ENCODE peak calls at places on chromosome 10, in nine cellular contexts. One of them, this sample, is unnamed.
A peak's percentile ranks its signal among the peaks of the same experiment; 100 is the strongest.

GRCh38 chr10:90732581-90732980 is 125.3 kb downstream of the HTR7 start:
- DNase-seq in GM13977: no peak
- DNase-seq in coronary artery: no peak
- DNase-seq in A549: no peak
- DNase-seq in heart left ventricle: no peak
- DNase-seq in AG09319: no peak
- DNase-seq in neural progenitor cell: no peak
- DNase-seq in GM20000: no peak
- DNase-seq in MCF 10A: no peak
- DNase-seq in this sample: no peak

GRCh38 chr10:23331567-23332290 is 12.9 kb downstream of the C10orf67 start:
- DNase-seq in GM13977: no peak
- DNase-seq in coronary artery: no peak
- DNase-seq in heart left ventricle: no peak
- DNase-seq in neural progenitor cell: no peak
- DNase-seq in AG09319: no peak
- DNase-seq in A549: no peak
- DNase-seq in MCF 10A: peak; percentile 88
- DNase-seq in GM20000: no peak
- DNase-seq in this sample: no peak

GRCh38 chr10:30553625-30554442 is 75.7 kb downstream of the LYZL2 start:
- DNase-seq in GM13977: no peak
- DNase-seq in neural progenitor cell: peak; percentile 30
- DNase-seq in coronary artery: no peak
- DNase-seq in MCF 10A: no peak
- DNase-seq in AG09319: peak; percentile 25
- DNase-seq in A549: peak; percentile 41
- DNase-seq in heart left ventricle: peak; percentile 84
- DNase-seq in GM20000: no peak
- DNase-seq in this sample: no peak

GRCh38 chr10:110356628-110357245 is 52.0 kb upstream of the SMNDC1 start:
- DNase-seq in MCF 10A: peak; percentile 89
- DNase-seq in coronary artery: no peak
- DNase-seq in GM20000: peak; percentile 84
- DNase-seq in GM13977: peak; percentile 85
- DNase-seq in neural progenitor cell: no peak
- DNase-seq in heart left ventricle: no peak
- DNase-seq in AG09319: peak; percentile 20
- DNase-seq in A549: no peak
- DNase-seq in this sample: peak; percentile 87

GRCh38 chr10:34031410-34031809 is 696.9 kb upstream of the NRP1 start:
- DNase-seq in neural progenitor cell: no peak
- DNase-seq in MCF 10A: peak; percentile 81
- DNase-seq in GM13977: no peak
- DNase-seq in A549: no peak
- DNase-seq in coronary artery: peak; percentile 74
- DNase-seq in heart left ventricle: no peak
- DNase-seq in AG09319: peak; percentile 63
- DNase-seq in GM20000: no peak
- DNase-seq in this sample: no peak

GRCh38 chr10:44384601-44385422 is at the start of gene CXCL12:
- DNase-seq in GM13977: peak; percentile 61
- DNase-seq in neural progenitor cell: peak; percentile 74
- DNase-seq in AG09319: no peak
- DNase-seq in heart left ventricle: peak; percentile 82
- DNase-seq in GM20000: peak; percentile 37
- DNase-seq in coronary artery: no peak
- DNase-seq in MCF 10A: no peak
- DNase-seq in A549: no peak
- DNase-seq in this sample: no peak

GRCh38 chr10:88386878-88387773 is 196.0 kb downstream of the RNLS start:
- DNase-seq in GM13977: peak; percentile 53
- DNase-seq in GM20000: peak; percentile 58
- DNase-seq in coronary artery: no peak
- DNase-seq in AG09319: peak; percentile 27
- DNase-seq in heart left ventricle: no peak
- DNase-seq in neural progenitor cell: peak; percentile 51
- DNase-seq in MCF 10A: peak; percentile 30
- DNase-seq in A549: peak; percentile 33
- DNase-seq in this sample: peak; percentile 54

GRCh38 chr10:86391236-86391840 is 24.7 kb upstream of the GRID1 start:
- DNase-seq in GM13977: peak; percentile 42
- DNase-seq in heart left ventricle: no peak
- DNase-seq in coronary artery: no peak
- DNase-seq in MCF 10A: no peak
- DNase-seq in neural progenitor cell: no peak
- DNase-seq in AG09319: no peak
- DNase-seq in GM20000: no peak
- DNase-seq in A549: no peak
- DNase-seq in this sample: no peak

GRCh38 chr10:8112230-8112915 is 57.9 kb downstream of the GATA3 start:
- DNase-seq in GM20000: no peak
- DNase-seq in AG09319: no peak
- DNase-seq in neural progenitor cell: no peak
- DNase-seq in GM13977: no peak
- DNase-seq in A549: no peak
- DNase-seq in MCF 10A: no peak
- DNase-seq in heart left ventricle: no peak
- DNase-seq in coronary artery: no peak
- DNase-seq in this sample: no peak

GRCh38 chr10:117477241-117477947 is 65.2 kb upstream of the EMX2 start:
- DNase-seq in GM13977: no peak
- DNase-seq in heart left ventricle: no peak
- DNase-seq in MCF 10A: no peak
- DNase-seq in AG09319: no peak
- DNase-seq in neural progenitor cell: no peak
- DNase-seq in coronary artery: no peak
- DNase-seq in GM20000: no peak
- DNase-seq in A549: no peak
- DNase-seq in this sample: no peak

GRCh38 chr10:117476281-117476680 is 66.3 kb upstream of the EMX2 start:
- DNase-seq in GM13977: no peak
- DNase-seq in A549: no peak
- DNase-seq in GM20000: no peak
- DNase-seq in neural progenitor cell: no peak
- DNase-seq in coronary artery: no peak
- DNase-seq in AG09319: no peak
- DNase-seq in heart left ventricle: no peak
- DNase-seq in MCF 10A: no peak
- DNase-seq in this sample: no peak

GRCh38 chr10:117480097-117480496 is 62.4 kb upstream of the EMX2 start:
- DNase-seq in GM13977: no peak
- DNase-seq in MCF 10A: no peak
- DNase-seq in A549: no peak
- DNase-seq in neural progenitor cell: no peak
- DNase-seq in AG09319: no peak
- DNase-seq in heart left ventricle: no peak
- DNase-seq in coronary artery: no peak
- DNase-seq in GM20000: no peak
- DNase-seq in this sample: no peak

GRCh38 chr10:117476716-117477115 is 65.8 kb upstream of the EMX2 start:
- DNase-seq in MCF 10A: no peak
- DNase-seq in neural progenitor cell: no peak
- DNase-seq in heart left ventricle: no peak
- DNase-seq in GM20000: no peak
- DNase-seq in GM13977: no peak
- DNase-seq in AG09319: no peak
- DNase-seq in A549: no peak
- DNase-seq in coronary artery: no peak
- DNase-seq in this sample: no peak

GRCh38 chr10:117477961-117478670 is 64.4 kb upstream of the EMX2 start:
- DNase-seq in GM20000: no peak
- DNase-seq in heart left ventricle: no peak
- DNase-seq in neural progenitor cell: peak; percentile 15
- DNase-seq in coronary artery: no peak
- DNase-seq in GM13977: no peak
- DNase-seq in MCF 10A: peak; percentile 90
- DNase-seq in A549: peak; percentile 47
- DNase-seq in AG09319: peak; percentile 7
- DNase-seq in this sample: no peak
- TF ChIP-seq CTCF in GM20000: no peak
- TF ChIP-seq CTCF in heart left ventricle: no peak
- TF ChIP-seq CTCF in neural progenitor cell: peak; percentile 32
- TF ChIP-seq CTCF in coronary artery: no peak
- TF ChIP-seq CTCF in GM13977: peak; percentile 20
- TF ChIP-seq CTCF in MCF 10A: peak; percentile 20
- TF ChIP-seq CTCF in A549: peak; percentile 26
- TF ChIP-seq CTCF in AG09319: no peak
- TF ChIP-seq CTCF in this sample: peak; percentile 10

DNA sequence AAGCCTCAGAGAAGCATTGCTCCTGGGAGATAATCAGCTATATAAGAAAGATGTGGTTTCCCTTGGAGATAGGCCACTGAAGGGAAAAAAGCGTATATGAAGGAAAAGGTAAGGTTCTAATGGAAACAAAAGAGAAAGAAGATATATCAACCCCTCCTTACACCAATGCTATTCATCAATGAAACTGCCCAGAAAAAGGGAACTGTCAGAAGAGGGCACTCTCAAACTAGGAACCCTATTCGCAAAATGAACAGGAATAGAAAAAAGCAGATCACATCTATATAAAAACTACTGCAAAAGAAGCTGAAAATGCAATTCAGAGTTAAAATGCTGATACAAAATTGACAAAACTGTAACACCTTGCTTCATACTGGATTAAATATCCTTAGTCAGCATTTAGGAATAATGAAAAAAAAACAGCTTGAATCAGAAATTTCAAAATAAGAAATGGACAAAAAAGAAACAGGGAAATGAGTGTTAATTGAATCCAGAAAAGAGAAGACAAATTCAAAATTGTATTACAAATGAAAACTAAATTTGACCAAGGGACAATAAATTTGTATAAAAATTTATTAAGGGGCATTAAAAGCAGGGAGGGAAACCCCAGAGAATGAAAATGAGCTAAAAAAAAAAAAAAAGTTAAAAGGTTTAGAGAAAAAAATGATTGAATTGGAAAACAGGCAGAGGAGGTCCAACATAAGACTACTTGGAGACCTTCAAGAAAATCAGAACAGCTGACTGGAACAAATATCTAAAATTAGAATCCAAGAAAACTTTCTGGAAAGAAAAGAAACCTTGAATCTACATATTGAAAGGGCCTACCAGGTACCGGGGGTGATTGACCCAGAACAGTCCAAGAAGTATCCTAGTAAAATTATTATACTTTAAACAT is 17.9 kb downstream of the NHLRC2 start:
- DNase-seq in neural progenitor cell: no peak
- DNase-seq in heart left ventricle: no peak
- DNase-seq in coronary artery: no peak
- DNase-seq in GM20000: no peak
- DNase-seq in A549: no peak
- DNase-seq in AG09319: no peak
- DNase-seq in MCF 10A: no peak
- DNase-seq in GM13977: no peak
- DNase-seq in this sample: no peak
- TF ChIP-seq CTCF in neural progenitor cell: no peak
- TF ChIP-seq CTCF in heart left ventricle: no peak
- TF ChIP-seq CTCF in coronary artery: no peak
- TF ChIP-seq CTCF in GM20000: no peak
- TF ChIP-seq CTCF in A549: no peak
- TF ChIP-seq CTCF in AG09319: no peak
- TF ChIP-seq CTCF in MCF 10A: no peak
- TF ChIP-seq CTCF in GM13977: no peak
- TF ChIP-seq CTCF in this sample: peak; percentile 48

DNA sequence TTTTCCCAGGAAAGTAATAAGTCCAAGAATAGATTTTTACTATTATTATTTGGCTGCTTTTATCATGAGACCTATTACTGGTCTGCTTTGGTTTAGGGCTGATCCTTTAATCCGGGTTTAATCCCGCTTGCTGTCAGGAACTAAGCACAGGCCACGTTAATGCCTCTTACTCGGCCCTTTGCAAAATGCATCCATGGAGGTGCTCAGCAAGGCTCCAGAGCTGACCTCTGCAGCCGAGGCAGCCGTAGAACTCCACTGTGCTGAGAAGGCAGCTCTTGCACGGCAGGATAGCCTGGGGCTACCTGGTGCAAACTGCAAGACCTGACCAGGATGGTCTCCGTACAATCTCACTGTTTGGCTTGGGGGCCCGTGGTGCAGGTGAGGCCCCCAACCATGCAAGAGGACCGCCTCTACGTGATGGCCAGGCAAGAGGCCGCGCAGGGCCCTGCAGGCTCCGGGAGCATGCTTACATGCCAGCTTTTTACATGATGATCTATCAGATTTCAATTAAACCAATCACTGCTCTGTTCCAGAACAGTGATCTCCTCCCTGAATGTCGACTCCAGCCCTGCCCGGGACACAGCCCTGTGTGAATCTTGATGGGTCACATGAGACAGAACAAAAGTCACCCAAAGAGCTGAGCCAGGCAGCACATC is 10.4 kb upstream of the CALML3 start:
- DNase-seq in neural progenitor cell: peak; percentile 77
- DNase-seq in AG09319: no peak
- DNase-seq in heart left ventricle: no peak
- DNase-seq in coronary artery: no peak
- DNase-seq in A549: no peak
- DNase-seq in MCF 10A: no peak
- DNase-seq in GM20000: no peak
- DNase-seq in GM13977: no peak
- DNase-seq in this sample: no peak
- TF ChIP-seq CTCF in neural progenitor cell: no peak
- TF ChIP-seq CTCF in AG09319: no peak
- TF ChIP-seq CTCF in heart left ventricle: no peak
- TF ChIP-seq CTCF in coronary artery: no peak
- TF ChIP-seq CTCF in A549: no peak
- TF ChIP-seq CTCF in MCF 10A: no peak
- TF ChIP-seq CTCF in GM20000: no peak
- TF ChIP-seq CTCF in GM13977: no peak
- TF ChIP-seq CTCF in this sample: no peak

GRCh38 chr10:129875993-129876727 is 87.9 kb downstream of the EBF3 start:
- DNase-seq in MCF 10A: no peak
- DNase-seq in heart left ventricle: no peak
- DNase-seq in GM13977: no peak
- DNase-seq in neural progenitor cell: no peak
- DNase-seq in coronary artery: no peak
- DNase-seq in A549: no peak
- DNase-seq in GM20000: no peak
- DNase-seq in AG09319: no peak
- DNase-seq in this sample: no peak

GRCh38 chr10:129873351-129873750 is 90.7 kb downstream of the EBF3 start:
- DNase-seq in AG09319: no peak
- DNase-seq in coronary artery: no peak
- DNase-seq in MCF 10A: no peak
- DNase-seq in neural progenitor cell: no peak
- DNase-seq in heart left ventricle: no peak
- DNase-seq in A549: no peak
- DNase-seq in GM13977: no peak
- DNase-seq in GM20000: no peak
- DNase-seq in this sample: no peak

GRCh38 chr10:129880191-129880590 is 83.9 kb downstream of the EBF3 start:
- DNase-seq in AG09319: no peak
- DNase-seq in A549: no peak
- DNase-seq in GM13977: no peak
- DNase-seq in GM20000: no peak
- DNase-seq in MCF 10A: no peak
- DNase-seq in heart left ventricle: no peak
- DNase-seq in coronary artery: no peak
- DNase-seq in neural progenitor cell: no peak
- DNase-seq in this sample: no peak

GRCh38 chr10:129881641-129882040 is 82.4 kb downstream of the EBF3 start:
- DNase-seq in heart left ventricle: no peak
- DNase-seq in GM20000: no peak
- DNase-seq in AG09319: no peak
- DNase-seq in coronary artery: no peak
- DNase-seq in neural progenitor cell: no peak
- DNase-seq in MCF 10A: no peak
- DNase-seq in GM13977: no peak
- DNase-seq in A549: no peak
- DNase-seq in this sample: no peak

GRCh38 chr10:129877773-129878371 is 86.2 kb downstream of the EBF3 start:
- DNase-seq in neural progenitor cell: peak; percentile 62
- DNase-seq in heart left ventricle: no peak
- DNase-seq in MCF 10A: peak; percentile 55
- DNase-seq in coronary artery: no peak
- DNase-seq in GM20000: peak; percentile 55
- DNase-seq in GM13977: no peak
- DNase-seq in AG09319: no peak
- DNase-seq in A549: no peak
- DNase-seq in this sample: peak; percentile 39
- TF ChIP-seq CTCF in neural progenitor cell: peak; percentile 73
- TF ChIP-seq CTCF in heart left ventricle: peak; percentile 54
- TF ChIP-seq CTCF in MCF 10A: no peak
- TF ChIP-seq CTCF in coronary artery: no peak
- TF ChIP-seq CTCF in GM20000: peak; percentile 56
- TF ChIP-seq CTCF in GM13977: peak; percentile 54
- TF ChIP-seq CTCF in AG09319: peak; percentile 24
- TF ChIP-seq CTCF in A549: peak; percentile 32
- TF ChIP-seq CTCF in this sample: peak; percentile 49

This sample was measured in GM10248.